ENCODE peak calls at places on chromosomes 12 and 14, in seven cellular contexts. One of them, this sample, is unnamed. For H3K4me1, the result is how much of the 10 kb centered on the place peaks cover.

GRCh38 chr12:100842156-100842555 is 47.6 kb downstream of the ANO4 start:
- DNase-seq in hepatocyte: no peak
- DNase-seq in suprapubic skin: no peak
- DNase-seq in heart right ventricle: no peak
- DNase-seq in tibial nerve: no peak
- DNase-seq in A549: no peak
- DNase-seq in heart left ventricle: no peak
- DNase-seq in this sample: no peak

GRCh38 chr12:88985631-88986030 is 366.7 kb downstream of the DUSP6 start:
- DNase-seq in tibial nerve: no peak
- DNase-seq in hepatocyte: no peak
- DNase-seq in heart left ventricle: no peak
- DNase-seq in heart right ventricle: no peak
- DNase-seq in A549: no peak
- DNase-seq in suprapubic skin: no peak
- DNase-seq in this sample: no peak

GRCh38 chr14:101977311-101978071 is 13.1 kb downstream of the DYNC1H1 start:
- DNase-seq in A549: no peak
- DNase-seq in tibial nerve: no peak
- DNase-seq in suprapubic skin: no peak
- DNase-seq in hepatocyte: no peak
- DNase-seq in heart right ventricle: no peak
- DNase-seq in heart left ventricle: no peak
- DNase-seq in this sample: no peak

GRCh38 chr12:130307859-130308258 is 29.8 kb upstream of the PIWIL1 start:
- DNase-seq in A549: no peak
- DNase-seq in tibial nerve: no peak
- DNase-seq in heart left ventricle: no peak
- DNase-seq in suprapubic skin: no peak
- DNase-seq in heart right ventricle: no peak
- DNase-seq in hepatocyte: no peak
- DNase-seq in this sample: no peak

GRCh38 chr12:89040146-89040964 is 311.9 kb downstream of the DUSP6 start:
- DNase-seq in tibial nerve: no peak
- DNase-seq in heart left ventricle: peak
- DNase-seq in heart right ventricle: no peak
- DNase-seq in hepatocyte: no peak
- DNase-seq in suprapubic skin: no peak
- DNase-seq in A549: no peak
- DNase-seq in this sample: no peak

GRCh38 chr14:74611672-74612345 is at the start of gene LTBP2:
- DNase-seq in tibial nerve: no peak
- DNase-seq in suprapubic skin: no peak
- DNase-seq in heart left ventricle: no peak
- DNase-seq in hepatocyte: peak
- DNase-seq in A549: no peak
- DNase-seq in heart right ventricle: no peak
- DNase-seq in this sample: no peak

GRCh38 chr14:23140389-23140788 is 21.3 kb upstream of the CEBPE start:
- DNase-seq in A549: no peak
- DNase-seq in heart left ventricle: no peak
- DNase-seq in tibial nerve: no peak
- DNase-seq in heart right ventricle: no peak
- DNase-seq in suprapubic skin: no peak
- DNase-seq in hepatocyte: no peak
- DNase-seq in this sample: no peak

GRCh38 chr12:46430340-46430948 is 57.9 kb upstream of the SLC38A2 start:
- DNase-seq in hepatocyte: peak
- DNase-seq in heart left ventricle: no peak
- DNase-seq in A549: peak
- DNase-seq in tibial nerve: no peak
- DNase-seq in suprapubic skin: no peak
- DNase-seq in heart right ventricle: peak
- DNase-seq in this sample: peak

GRCh38 chr14:35910191-35910590 is 84.1 kb downstream of the BRMS1L start:
- DNase-seq in suprapubic skin: no peak
- DNase-seq in A549: no peak
- DNase-seq in hepatocyte: no peak
- DNase-seq in tibial nerve: no peak
- DNase-seq in heart left ventricle: no peak
- DNase-seq in heart right ventricle: no peak
- DNase-seq in this sample: no peak

GRCh38 chr12:11719678-11720099 is 70.2 kb downstream of the ETV6 start:
- DNase-seq in A549: no peak
- DNase-seq in heart left ventricle: peak
- DNase-seq in heart right ventricle: peak
- DNase-seq in suprapubic skin: no peak
- DNase-seq in hepatocyte: no peak
- DNase-seq in tibial nerve: no peak
- DNase-seq in this sample: no peak

GRCh38 chr12:120056739-120057138 is 59.8 kb downstream of the RAB35 start:
- DNase-seq in heart left ventricle: no peak
- DNase-seq in A549: no peak
- DNase-seq in hepatocyte: no peak
- DNase-seq in heart right ventricle: no peak
- DNase-seq in suprapubic skin: no peak
- DNase-seq in tibial nerve: no peak
- DNase-seq in this sample: no peak

GRCh38 chr12:27785882-27786570 is 6.0 kb upstream of the MANSC4 start:
- DNase-seq in heart left ventricle: no peak
- DNase-seq in hepatocyte: no peak
- DNase-seq in heart right ventricle: no peak
- DNase-seq in A549: no peak
- DNase-seq in tibial nerve: no peak
- DNase-seq in suprapubic skin: no peak
- DNase-seq in this sample: peak

GRCh38 chr12:132427999-132428871 is 61.7 kb upstream of the FBRSL1 start:
- DNase-seq in heart right ventricle: no peak
- DNase-seq in heart left ventricle: no peak
- DNase-seq in suprapubic skin: no peak
- DNase-seq in A549: no peak
- DNase-seq in hepatocyte: peak
- DNase-seq in tibial nerve: no peak
- DNase-seq in this sample: no peak

GRCh38 chr12:18556081-18556645 is 181.6 kb downstream of the PLCZ1 start:
- DNase-seq in heart left ventricle: no peak
- DNase-seq in heart right ventricle: no peak
- DNase-seq in A549: no peak
- DNase-seq in tibial nerve: no peak
- DNase-seq in suprapubic skin: no peak
- DNase-seq in hepatocyte: no peak
- DNase-seq in this sample: no peak

GRCh38 chr14:104547310-104547997 is 32.1 kb upstream of the C14orf180 start:
- DNase-seq in suprapubic skin: peak
- DNase-seq in tibial nerve: no peak
- DNase-seq in hepatocyte: no peak
- DNase-seq in A549: no peak
- DNase-seq in heart right ventricle: no peak
- DNase-seq in heart left ventricle: no peak
- DNase-seq in this sample: no peak

GRCh38 chr14:103847439-103847953 is at the start of gene PPP1R13B:
- DNase-seq in heart right ventricle: peak
- DNase-seq in hepatocyte: peak
- DNase-seq in tibial nerve: peak
- DNase-seq in suprapubic skin: peak
- DNase-seq in A549: peak
- DNase-seq in heart left ventricle: peak
- DNase-seq in this sample: no peak

GRCh38 chr14:24674204-24674970 is 40.4 kb upstream of the GZMB start:
- DNase-seq in tibial nerve: no peak
- DNase-seq in A549: no peak
- DNase-seq in heart left ventricle: no peak
- DNase-seq in heart right ventricle: no peak
- DNase-seq in hepatocyte: no peak
- DNase-seq in suprapubic skin: no peak
- DNase-seq in this sample: no peak

GRCh38 chr12:89349814-89350213 is 2.5 kb downstream of the DUSP6 start:
- DNase-seq in hepatocyte: no peak
- DNase-seq in heart right ventricle: peak
- DNase-seq in heart left ventricle: peak
- DNase-seq in suprapubic skin: no peak
- DNase-seq in A549: no peak
- DNase-seq in tibial nerve: no peak
- DNase-seq in this sample: no peak

GRCh38 chr14:51367600-51367931 is 127.5 kb downstream of the TMX1 start:
- DNase-seq in heart right ventricle: no peak
- DNase-seq in suprapubic skin: no peak
- DNase-seq in tibial nerve: no peak
- DNase-seq in hepatocyte: no peak
- DNase-seq in heart left ventricle: no peak
- DNase-seq in A549: no peak
- DNase-seq in this sample: no peak

GRCh38 chr14:75379246-75379929 is 48.4 kb upstream of the JDP2 start:
- DNase-seq in suprapubic skin: no peak
- DNase-seq in A549: no peak
- DNase-seq in tibial nerve: no peak
- DNase-seq in heart left ventricle: no peak
- DNase-seq in heart right ventricle: no peak
- DNase-seq in hepatocyte: no peak
- DNase-seq in this sample: no peak

GRCh38 chr14:95498622-95499353 is 17.7 kb downstream of the SYNE3 start:
- DNase-seq in suprapubic skin: no peak
- DNase-seq in A549: no peak
- DNase-seq in heart left ventricle: peak
- DNase-seq in hepatocyte: peak
- DNase-seq in heart right ventricle: no peak
- DNase-seq in tibial nerve: no peak
- DNase-seq in this sample: no peak

GRCh38 chr12:45088608-45089007 is 37.7 kb upstream of the DBX2 start:
- DNase-seq in hepatocyte: no peak
- DNase-seq in tibial nerve: no peak
- DNase-seq in A549: no peak
- DNase-seq in suprapubic skin: no peak
- DNase-seq in heart right ventricle: no peak
- DNase-seq in heart left ventricle: no peak
- DNase-seq in this sample: no peak

GRCh38 chr14:99899578-99900178 is 106.5 kb downstream of the EML1 start:
- DNase-seq in hepatocyte: peak
- DNase-seq in suprapubic skin: no peak
- DNase-seq in heart right ventricle: no peak
- DNase-seq in A549: no peak
- DNase-seq in heart left ventricle: no peak
- DNase-seq in tibial nerve: no peak
- DNase-seq in this sample: no peak

GRCh38 chr12:75863475-75863874 is 168.1 kb downstream of the PHLDA1 start:
- DNase-seq in tibial nerve: no peak
- DNase-seq in A549: peak
- DNase-seq in heart right ventricle: no peak
- DNase-seq in hepatocyte: peak
- DNase-seq in heart left ventricle: no peak
- DNase-seq in suprapubic skin: no peak
- DNase-seq in this sample: no peak

GRCh38 chr14:68270342-68270741 is 450.8 kb downstream of the RAD51B start:
- DNase-seq in hepatocyte: no peak
- DNase-seq in tibial nerve: no peak
- DNase-seq in A549: no peak
- DNase-seq in suprapubic skin: no peak
- DNase-seq in heart right ventricle: no peak
- DNase-seq in heart left ventricle: no peak
- DNase-seq in this sample: no peak

GRCh38 chr12:34402228-34402898 is 380.1 kb downstream of the ALG10 start:
- DNase-seq in suprapubic skin: peak
- DNase-seq in tibial nerve: peak
- DNase-seq in hepatocyte: peak
- DNase-seq in heart left ventricle: peak
- DNase-seq in heart right ventricle: peak
- DNase-seq in A549: no peak
- DNase-seq in this sample: no peak

GRCh38 chr12:29131539-29131938 is 17.5 kb upstream of the FAR2 start:
- DNase-seq in A549: no peak
- DNase-seq in suprapubic skin: no peak
- DNase-seq in tibial nerve: no peak
- DNase-seq in heart left ventricle: no peak
- DNase-seq in hepatocyte: no peak
- DNase-seq in heart right ventricle: no peak
- DNase-seq in this sample: no peak

DNA sequence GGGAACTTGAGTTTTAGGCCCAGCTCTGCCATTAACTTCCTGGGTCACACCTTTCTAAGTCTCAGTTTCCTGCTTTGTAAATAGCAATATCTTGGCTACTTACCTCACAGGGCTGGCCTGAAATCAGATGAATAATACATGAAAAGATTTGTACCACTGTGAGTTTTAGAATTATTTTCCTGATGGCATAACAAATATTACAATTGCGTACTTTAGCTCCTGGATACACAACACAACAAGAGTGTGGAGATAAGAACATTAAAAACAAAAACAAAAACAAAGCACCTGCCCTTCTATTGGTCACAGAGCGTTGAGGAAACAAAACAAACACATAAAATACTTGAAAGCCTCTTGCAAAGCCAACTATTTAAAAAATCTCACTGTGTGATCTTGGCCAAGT is 4.9 kb upstream of the HDAC7 start:
- DNase-seq in hepatocyte: no peak
- DNase-seq in tibial nerve: no peak
- DNase-seq in suprapubic skin: no peak
- DNase-seq in heart left ventricle: no peak
- DNase-seq in heart right ventricle: no peak
- DNase-seq in A549: no peak
- DNase-seq in this sample: no peak
- H3K4me1 ChIP-seq in hepatocyte: under half
- H3K4me1 ChIP-seq in tibial nerve: half or more
- H3K4me1 ChIP-seq in suprapubic skin: half or more
- H3K4me1 ChIP-seq in heart left ventricle: half or more
- H3K4me1 ChIP-seq in heart right ventricle: half or more
- H3K4me1 ChIP-seq in A549: half or more
- H3K4me1 ChIP-seq in this sample: under half

GRCh38 chr12:5898874-5899273 is 46.2 kb downstream of the ANO2 start:
- DNase-seq in heart right ventricle: no peak
- DNase-seq in suprapubic skin: no peak
- DNase-seq in hepatocyte: no peak
- DNase-seq in heart left ventricle: no peak
- DNase-seq in A549: peak
- DNase-seq in tibial nerve: no peak
- DNase-seq in this sample: no peak
- TF ChIP-seq CTCF in heart right ventricle: no peak
- TF ChIP-seq CTCF in suprapubic skin: no peak
- TF ChIP-seq CTCF in hepatocyte: no peak
- TF ChIP-seq CTCF in heart left ventricle: no peak
- TF ChIP-seq CTCF in A549: no peak
- TF ChIP-seq CTCF in tibial nerve: no peak
- TF ChIP-seq CTCF in this sample: peak

DNA sequence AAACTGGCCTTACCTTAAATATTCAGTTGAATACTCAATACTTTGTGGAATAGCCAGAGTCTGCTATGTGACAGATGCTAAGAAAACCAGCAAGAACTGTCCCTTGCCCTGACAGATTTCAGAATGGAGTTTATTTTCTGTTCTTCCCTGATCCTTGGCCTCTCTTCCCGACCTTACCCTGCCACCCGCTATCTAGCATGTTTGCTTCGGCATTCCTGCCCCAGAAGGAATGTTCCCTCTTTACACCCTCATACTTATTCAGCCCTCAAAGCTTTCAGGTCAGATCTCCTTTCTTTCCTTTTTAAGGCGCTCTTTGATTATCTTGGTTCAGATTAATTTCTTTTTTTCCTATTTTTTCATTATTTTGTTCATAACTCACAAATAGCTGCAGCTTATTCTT is 21.8 kb downstream of the SUSD6 start:
- DNase-seq in A549: no peak
- DNase-seq in suprapubic skin: no peak
- DNase-seq in tibial nerve: no peak
- DNase-seq in heart right ventricle: no peak
- DNase-seq in heart left ventricle: no peak
- DNase-seq in hepatocyte: no peak
- DNase-seq in this sample: no peak
- H3K4me1 ChIP-seq in A549: under half
- H3K4me1 ChIP-seq in suprapubic skin: half or more
- H3K4me1 ChIP-seq in tibial nerve: half or more
- H3K4me1 ChIP-seq in heart right ventricle: half or more
- H3K4me1 ChIP-seq in heart left ventricle: half or more
- H3K4me1 ChIP-seq in hepatocyte: half or more
- H3K4me1 ChIP-seq in this sample: under half

GRCh38 chr14:61694830-61695694 is at the start of gene HIF1A:
- DNase-seq in heart left ventricle: peak
- DNase-seq in heart right ventricle: peak
- DNase-seq in tibial nerve: peak
- DNase-seq in hepatocyte: peak
- DNase-seq in suprapubic skin: peak
- DNase-seq in A549: peak
- DNase-seq in this sample: peak
- TF ChIP-seq CTCF in heart left ventricle: no peak
- TF ChIP-seq CTCF in heart right ventricle: no peak
- TF ChIP-seq CTCF in tibial nerve: peak
- TF ChIP-seq CTCF in hepatocyte: no peak
- TF ChIP-seq CTCF in suprapubic skin: no peak
- TF ChIP-seq CTCF in A549: peak
- TF ChIP-seq CTCF in this sample: no peak